ENCODE peak calls at places on chromosomes 5 and 9, in five cellular contexts. One of them, this sample, is unnamed.

GRCh38 chr5:6792911-6793451 is 79.7 kb downstream of the TENT4A start:
- DNase-seq in K562: no peak
- DNase-seq in IMR-90: no peak
- DNase-seq in GM12878: no peak
- DNase-seq in HepG2: no peak
- DNase-seq in this sample: no peak

GRCh38 chr5:33582417-33582816 is 141.7 kb downstream of the TARS1 start:
- DNase-seq in K562: no peak
- DNase-seq in IMR-90: no peak
- DNase-seq in GM12878: no peak
- DNase-seq in HepG2: peak; percentile 84
- DNase-seq in this sample: no peak

GRCh38 chr9:123893831-123894460 is 36.0 kb downstream of the DENND1A start:
- DNase-seq in K562: no peak
- DNase-seq in IMR-90: peak; percentile 67
- DNase-seq in GM12878: no peak
- DNase-seq in HepG2: no peak
- DNase-seq in this sample: no peak

GRCh38 chr5:128341056-128341455 is 197.0 kb downstream of the FBN2 start:
- DNase-seq in K562: no peak
- DNase-seq in IMR-90: no peak
- DNase-seq in GM12878: no peak
- DNase-seq in HepG2: no peak
- DNase-seq in this sample: no peak

GRCh38 chr9:36328798-36329411 is 70.7 kb upstream of the GNE start:
- DNase-seq in K562: peak; percentile 43
- DNase-seq in IMR-90: peak; percentile 80
- DNase-seq in GM12878: no peak
- DNase-seq in HepG2: peak; percentile 70
- DNase-seq in this sample: peak; percentile 72

GRCh38 chr5:14687023-14687665 is 22.6 kb downstream of the OTULIN start:
- DNase-seq in K562: no peak
- DNase-seq in IMR-90: no peak
- DNase-seq in GM12878: no peak
- DNase-seq in HepG2: no peak
- DNase-seq in this sample: no peak

GRCh38 chr9:127980706-127981558 is at the start of gene EEIG1:
- DNase-seq in K562: peak; percentile 98
- DNase-seq in IMR-90: peak; percentile 86
- DNase-seq in GM12878: no peak
- DNase-seq in HepG2: peak; percentile 80
- DNase-seq in this sample: peak; percentile 85

GRCh38 chr5:95590880-95591279 is 29.0 kb upstream of the GPR150 start:
- DNase-seq in K562: no peak
- DNase-seq in IMR-90: no peak
- DNase-seq in GM12878: no peak
- DNase-seq in HepG2: no peak
- DNase-seq in this sample: no peak

GRCh38 chr9:128818839-128819715 is 777 bp downstream of the ENDOG start:
- DNase-seq in K562: no peak
- DNase-seq in IMR-90: no peak
- DNase-seq in GM12878: no peak
- DNase-seq in HepG2: no peak
- DNase-seq in this sample: no peak

GRCh38 chr9:101376117-101376866 is 8.5 kb downstream of the BAAT start:
- DNase-seq in K562: no peak
- DNase-seq in IMR-90: peak; percentile 63
- DNase-seq in GM12878: no peak
- DNase-seq in HepG2: no peak
- DNase-seq in this sample: peak; percentile 62

GRCh38 chr5:140978260-140978659 is 12.0 kb downstream of the PCDHAC2 start:
- DNase-seq in K562: no peak
- DNase-seq in IMR-90: no peak
- DNase-seq in GM12878: no peak
- DNase-seq in HepG2: peak; percentile 38
- DNase-seq in this sample: no peak

GRCh38 chr5:123937230-123937629 is 425.3 kb downstream of the CSNK1G3 start:
- DNase-seq in K562: peak; percentile 19
- DNase-seq in IMR-90: peak; percentile 67
- DNase-seq in GM12878: peak; percentile 3
- DNase-seq in HepG2: peak; percentile 65
- DNase-seq in this sample: no peak

GRCh38 chr9:115398313-115398650 is 280.3 kb upstream of the TNC start:
- DNase-seq in K562: no peak
- DNase-seq in IMR-90: no peak
- DNase-seq in GM12878: no peak
- DNase-seq in HepG2: no peak
- DNase-seq in this sample: no peak

GRCh38 chr9:68791169-68791568 is 86.1 kb downstream of the PIP5K1B start:
- DNase-seq in K562: no peak
- DNase-seq in IMR-90: no peak
- DNase-seq in GM12878: no peak
- DNase-seq in HepG2: no peak
- DNase-seq in this sample: no peak

GRCh38 chr9:5402217-5402616 is 35.5 kb downstream of the PLGRKT start:
- DNase-seq in K562: no peak
- DNase-seq in IMR-90: no peak
- DNase-seq in GM12878: no peak
- DNase-seq in HepG2: no peak
- DNase-seq in this sample: no peak

GRCh38 chr9:1535051-1535450 is 480.1 kb upstream of the SMARCA2 start:
- DNase-seq in K562: no peak
- DNase-seq in IMR-90: no peak
- DNase-seq in GM12878: no peak
- DNase-seq in HepG2: no peak
- DNase-seq in this sample: no peak

GRCh38 chr5:125210241-125210947 is 464.0 kb upstream of the ZNF608 start:
- DNase-seq in K562: no peak
- DNase-seq in IMR-90: peak; percentile 12
- DNase-seq in GM12878: no peak
- DNase-seq in HepG2: no peak
- DNase-seq in this sample: no peak

GRCh38 chr5:68086857-68087256 is 128.7 kb upstream of the PIK3R1 start:
- DNase-seq in K562: no peak
- DNase-seq in IMR-90: peak; percentile 81
- DNase-seq in GM12878: no peak
- DNase-seq in HepG2: no peak
- DNase-seq in this sample: no peak

GRCh38 chr5:132044207-132044606 is 16.2 kb upstream of the IL3 start:
- DNase-seq in K562: no peak
- DNase-seq in IMR-90: no peak
- DNase-seq in GM12878: no peak
- DNase-seq in HepG2: no peak
- DNase-seq in this sample: no peak

GRCh38 chr9:129888085-129888808 is 53.0 kb downstream of the USP20 start:
- DNase-seq in K562: peak; percentile 58
- DNase-seq in IMR-90: no peak
- DNase-seq in GM12878: peak; percentile 100
- DNase-seq in HepG2: no peak
- DNase-seq in this sample: no peak

GRCh38 chr9:21754741-21755140 is 47.7 kb upstream of the MTAP start:
- DNase-seq in K562: no peak
- DNase-seq in IMR-90: no peak
- DNase-seq in GM12878: no peak
- DNase-seq in HepG2: no peak
- DNase-seq in this sample: no peak

GRCh38 chr9:129102791-129103594 is 7.6 kb downstream of the CRAT start:
- DNase-seq in K562: peak; percentile 63
- DNase-seq in IMR-90: peak; percentile 35
- DNase-seq in GM12878: no peak
- DNase-seq in HepG2: peak; percentile 61
- DNase-seq in this sample: peak; percentile 76

GRCh38 chr5:132486318-132487094 is 4.1 kb downstream of the IRF1 start:
- DNase-seq in K562: no peak
- DNase-seq in IMR-90: no peak
- DNase-seq in GM12878: no peak
- DNase-seq in HepG2: no peak
- DNase-seq in this sample: no peak

GRCh38 chr5:65978251-65978650 is 51.9 kb downstream of the ERBIN start:
- DNase-seq in K562: no peak
- DNase-seq in IMR-90: no peak
- DNase-seq in GM12878: no peak
- DNase-seq in HepG2: no peak
- DNase-seq in this sample: no peak
- H3K9me3 ChIP-seq in K562: no peaks in the 10 kb centered on the region
- H3K9me3 ChIP-seq in IMR-90: no peaks in the 10 kb centered on the region
- H3K9me3 ChIP-seq in GM12878: no peaks in the 10 kb centered on the region
- H3K9me3 ChIP-seq in HepG2: no peaks in the 10 kb centered on the region
- H3K9me3 ChIP-seq in this sample: no peaks in the 10 kb centered on the region

DNA sequence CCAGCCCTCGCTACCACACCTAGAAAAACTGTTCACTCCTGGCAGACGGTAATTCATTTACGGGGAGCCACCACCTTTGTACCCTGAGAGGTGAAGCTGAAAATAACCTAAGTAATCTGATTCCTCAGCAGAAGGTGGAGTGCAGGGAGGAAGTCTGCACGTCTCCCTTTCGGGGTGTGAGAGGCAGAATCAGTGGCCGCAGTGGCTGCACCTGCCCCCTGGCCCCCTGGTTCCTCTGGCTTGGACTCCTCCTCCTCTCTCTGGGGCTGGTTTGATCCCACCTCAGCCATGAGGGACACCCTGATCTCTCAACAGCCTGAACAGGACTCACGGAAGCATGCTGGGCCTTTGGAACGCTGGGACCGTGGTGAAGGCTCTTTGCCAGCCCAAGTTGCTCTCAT is 10.5 kb downstream of the TMEM174 start:
- DNase-seq in K562: no peak
- DNase-seq in IMR-90: no peak
- DNase-seq in GM12878: no peak
- DNase-seq in HepG2: no peak
- DNase-seq in this sample: no peak
- TF ChIP-seq BHLHE40 in K562: no peak
- TF ChIP-seq BHLHE40 in IMR-90: no peak
- TF ChIP-seq BHLHE40 in GM12878: no peak
- TF ChIP-seq BHLHE40 in HepG2: no peak
- TF ChIP-seq BHLHE40 in this sample: no peak

GRCh38 chr5:179054876-179055275 is 5.3 kb upstream of the ZNF354C start:
- DNase-seq in K562: no peak
- DNase-seq in IMR-90: no peak
- DNase-seq in GM12878: no peak
- DNase-seq in HepG2: no peak
- DNase-seq in this sample: no peak
- H3K9me3 ChIP-seq in K562: no peaks in the 10 kb centered on the region
- H3K9me3 ChIP-seq in IMR-90: peaks cover 6% of the 10 kb centered on the region
- H3K9me3 ChIP-seq in GM12878: no peaks in the 10 kb centered on the region
- H3K9me3 ChIP-seq in HepG2: peaks cover 51% of the 10 kb centered on the region
- H3K9me3 ChIP-seq in this sample: peaks cover 43% of the 10 kb centered on the region

DNA sequence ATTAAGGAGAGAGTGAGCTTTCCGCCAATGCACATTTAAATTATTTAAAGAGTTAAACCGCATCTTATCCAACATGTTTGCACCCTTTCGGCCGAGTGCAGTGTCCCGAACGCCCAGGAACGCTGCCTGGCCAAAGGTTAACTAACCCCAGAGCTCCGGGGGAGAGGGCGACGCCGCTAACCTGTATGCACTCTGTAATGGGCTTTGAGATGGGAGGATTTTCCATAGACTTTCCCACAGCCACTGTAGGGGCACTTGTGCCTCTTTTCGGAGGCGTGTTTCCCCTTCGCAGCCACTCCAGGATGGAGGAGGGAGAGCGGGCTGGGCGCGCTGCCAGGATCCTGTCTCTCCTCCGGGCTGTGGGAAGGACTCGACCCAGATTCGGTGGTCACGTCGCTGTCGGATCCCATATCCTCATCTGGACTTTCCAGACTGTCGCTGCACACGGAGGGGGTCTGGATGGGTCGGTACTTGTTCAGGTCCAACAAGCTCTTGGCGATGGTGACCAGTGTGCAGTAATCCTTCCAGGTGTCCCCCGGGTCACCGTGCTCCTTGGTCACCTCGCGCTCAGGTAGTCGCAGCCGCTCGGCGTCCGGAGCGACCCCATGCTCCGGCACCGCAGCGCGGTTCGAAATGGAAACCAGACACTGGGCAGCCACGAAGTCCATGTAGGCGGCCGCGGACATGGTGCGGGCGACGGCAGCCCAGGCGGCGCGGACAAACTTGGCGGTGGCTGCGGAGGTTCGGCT is 1.6 kb downstream of the KLF9 start:
- DNase-seq in K562: peak; percentile 40
- DNase-seq in IMR-90: peak; percentile 79
- DNase-seq in GM12878: no peak
- DNase-seq in HepG2: peak; percentile 37
- DNase-seq in this sample: peak; percentile 28
- TF ChIP-seq BHLHE40 in K562: no peak
- TF ChIP-seq BHLHE40 in IMR-90: no peak
- TF ChIP-seq BHLHE40 in GM12878: no peak
- TF ChIP-seq BHLHE40 in HepG2: no peak
- TF ChIP-seq BHLHE40 in this sample: no peak

GRCh38 chr9:113903514-113904077 is 27.5 kb downstream of the ZNF618 start:
- DNase-seq in K562: no peak
- DNase-seq in IMR-90: no peak
- DNase-seq in GM12878: no peak
- DNase-seq in HepG2: no peak
- DNase-seq in this sample: no peak
- H3K9me3 ChIP-seq in K562: no peaks in the 10 kb centered on the region
- H3K9me3 ChIP-seq in IMR-90: no peaks in the 10 kb centered on the region
- H3K9me3 ChIP-seq in GM12878: no peaks in the 10 kb centered on the region
- H3K9me3 ChIP-seq in HepG2: no peaks in the 10 kb centered on the region
- H3K9me3 ChIP-seq in this sample: no peaks in the 10 kb centered on the region

GRCh38 chr9:95620296-95620695 is 103.5 kb upstream of the PTCH1 start:
- DNase-seq in K562: no peak
- DNase-seq in IMR-90: no peak
- DNase-seq in GM12878: no peak
- DNase-seq in HepG2: no peak
- DNase-seq in this sample: no peak
- TF ChIP-seq BHLHE40 in K562: no peak
- TF ChIP-seq BHLHE40 in IMR-90: no peak
- TF ChIP-seq BHLHE40 in GM12878: no peak
- TF ChIP-seq BHLHE40 in HepG2: no peak
- TF ChIP-seq BHLHE40 in this sample: no peak

GRCh38 chr5:178554311-178554710 is 35.9 kb downstream of the COL23A1 start:
- DNase-seq in K562: no peak
- DNase-seq in IMR-90: no peak
- DNase-seq in GM12878: no peak
- DNase-seq in HepG2: no peak
- DNase-seq in this sample: no peak
- H3K9me3 ChIP-seq in K562: no peaks in the 10 kb centered on the region
- H3K9me3 ChIP-seq in IMR-90: peaks cover 14% of the 10 kb centered on the region
- H3K9me3 ChIP-seq in GM12878: no peaks in the 10 kb centered on the region
- H3K9me3 ChIP-seq in HepG2: no peaks in the 10 kb centered on the region
- H3K9me3 ChIP-seq in this sample: peaks cover 22% of the 10 kb centered on the region

GRCh38 chr9:34179528-34180138 is 790 bp downstream of the UBAP1 start:
- DNase-seq in K562: no peak
- DNase-seq in IMR-90: peak; percentile 61
- DNase-seq in GM12878: no peak
- DNase-seq in HepG2: no peak
- DNase-seq in this sample: peak; percentile 58
- TF ChIP-seq BHLHE40 in K562: no peak
- TF ChIP-seq BHLHE40 in IMR-90: no peak
- TF ChIP-seq BHLHE40 in GM12878: no peak
- TF ChIP-seq BHLHE40 in HepG2: no peak
- TF ChIP-seq BHLHE40 in this sample: no peak

GRCh38 chr9:14899042-14899814 is 11.0 kb downstream of the FREM1 start:
- DNase-seq in K562: no peak
- DNase-seq in IMR-90: no peak
- DNase-seq in GM12878: no peak
- DNase-seq in HepG2: no peak
- DNase-seq in this sample: no peak
- H3K9me3 ChIP-seq in K562: no peaks in the 10 kb centered on the region
- H3K9me3 ChIP-seq in IMR-90: no peaks in the 10 kb centered on the region
- H3K9me3 ChIP-seq in GM12878: no peaks in the 10 kb centered on the region
- H3K9me3 ChIP-seq in HepG2: no peaks in the 10 kb centered on the region
- H3K9me3 ChIP-seq in this sample: no peaks in the 10 kb centered on the region